ENCODE peak calls at places on chromosomes 6 and 20, in eight cellular contexts. One of them, this sample, is unnamed.
A peak's percentile ranks its signal among the peaks of the same experiment; 100 is the strongest.

GRCh38 chr6:18335948-18336347 is 51.2 kb upstream of the RNF144B start:
- DNase-seq in PC-9: no peak
- DNase-seq in mesendoderm: no peak
- DNase-seq in PC-3: no peak
- DNase-seq in keratinocyte: no peak
- DNase-seq in HCT116: no peak
- DNase-seq in DND-41: no peak
- DNase-seq in neural progenitor cell: no peak
- DNase-seq in this sample: no peak

GRCh38 chr6:23663652-23664051 is 462.4 kb upstream of the NRSN1 start:
- DNase-seq in PC-9: no peak
- DNase-seq in mesendoderm: no peak
- DNase-seq in PC-3: no peak
- DNase-seq in keratinocyte: no peak
- DNase-seq in HCT116: no peak
- DNase-seq in DND-41: no peak
- DNase-seq in neural progenitor cell: no peak
- DNase-seq in this sample: no peak

GRCh38 chr20:33933469-33933909 is 60.2 kb upstream of the RALY start:
- DNase-seq in PC-9: no peak
- DNase-seq in mesendoderm: peak; percentile 90
- DNase-seq in PC-3: peak; percentile 56
- DNase-seq in keratinocyte: peak; percentile 35
- DNase-seq in HCT116: peak; percentile 48
- DNase-seq in DND-41: peak; percentile 61
- DNase-seq in neural progenitor cell: peak; percentile 71
- DNase-seq in this sample: peak; percentile 39

GRCh38 chr6:30864325-30864724 is 20.0 kb upstream of the DDR1 start:
- DNase-seq in PC-9: no peak
- DNase-seq in mesendoderm: no peak
- DNase-seq in PC-3: no peak
- DNase-seq in keratinocyte: no peak
- DNase-seq in HCT116: no peak
- DNase-seq in DND-41: no peak
- DNase-seq in neural progenitor cell: no peak
- DNase-seq in this sample: no peak

GRCh38 chr20:58109126-58109880 is 119.2 kb downstream of the ANKRD60 start:
- DNase-seq in PC-9: peak; percentile 82
- DNase-seq in mesendoderm: no peak
- DNase-seq in PC-3: peak; percentile 96
- DNase-seq in keratinocyte: no peak
- DNase-seq in HCT116: no peak
- DNase-seq in DND-41: no peak
- DNase-seq in neural progenitor cell: no peak
- DNase-seq in this sample: no peak

GRCh38 chr6:160801418-160801817 is 99.4 kb downstream of the PLG start:
- DNase-seq in PC-9: no peak
- DNase-seq in mesendoderm: no peak
- DNase-seq in PC-3: no peak
- DNase-seq in keratinocyte: no peak
- DNase-seq in HCT116: no peak
- DNase-seq in DND-41: no peak
- DNase-seq in neural progenitor cell: no peak
- DNase-seq in this sample: no peak

GRCh38 chr6:119333707-119334295 is 15.8 kb downstream of the MAN1A1 start:
- DNase-seq in PC-9: no peak
- DNase-seq in mesendoderm: no peak
- DNase-seq in PC-3: peak; percentile 54
- DNase-seq in keratinocyte: no peak
- DNase-seq in HCT116: no peak
- DNase-seq in DND-41: no peak
- DNase-seq in neural progenitor cell: no peak
- DNase-seq in this sample: peak; percentile 40

GRCh38 chr6:35876902-35877301 is 44.0 kb downstream of the SRPK1 start:
- DNase-seq in PC-9: no peak
- DNase-seq in mesendoderm: no peak
- DNase-seq in PC-3: no peak
- DNase-seq in keratinocyte: no peak
- DNase-seq in HCT116: no peak
- DNase-seq in DND-41: no peak
- DNase-seq in neural progenitor cell: peak; percentile 60
- DNase-seq in this sample: no peak

GRCh38 chr20:9949563-9949962 is 85.2 kb upstream of the ANKEF1 start:
- DNase-seq in PC-9: no peak
- DNase-seq in mesendoderm: no peak
- DNase-seq in PC-3: no peak
- DNase-seq in keratinocyte: no peak
- DNase-seq in HCT116: no peak
- DNase-seq in DND-41: no peak
- DNase-seq in neural progenitor cell: no peak
- DNase-seq in this sample: no peak

GRCh38 chr6:151285121-151285520 is 45.4 kb downstream of the AKAP12 start:
- DNase-seq in PC-9: no peak
- DNase-seq in mesendoderm: no peak
- DNase-seq in PC-3: peak; percentile 37
- DNase-seq in keratinocyte: no peak
- DNase-seq in HCT116: no peak
- DNase-seq in DND-41: no peak
- DNase-seq in neural progenitor cell: no peak
- DNase-seq in this sample: no peak

GRCh38 chr20:62321521-62321948 is 18.7 kb downstream of the ADRM1 start:
- DNase-seq in PC-9: no peak
- DNase-seq in mesendoderm: peak; percentile 67
- DNase-seq in PC-3: peak; percentile 27
- DNase-seq in keratinocyte: no peak
- DNase-seq in HCT116: peak; percentile 31
- DNase-seq in DND-41: no peak
- DNase-seq in neural progenitor cell: no peak
- DNase-seq in this sample: no peak

GRCh38 chr6:75204222-75204958 is 1.5 kb downstream of the COL12A1 start:
- DNase-seq in PC-9: peak; percentile 70
- DNase-seq in mesendoderm: peak; percentile 85
- DNase-seq in PC-3: peak; percentile 86
- DNase-seq in keratinocyte: no peak
- DNase-seq in HCT116: peak; percentile 86
- DNase-seq in DND-41: no peak
- DNase-seq in neural progenitor cell: peak; percentile 86
- DNase-seq in this sample: peak; percentile 63

GRCh38 chr6:17385660-17386059 is 7.7 kb upstream of the CAP2 start:
- DNase-seq in PC-9: no peak
- DNase-seq in mesendoderm: no peak
- DNase-seq in PC-3: no peak
- DNase-seq in keratinocyte: no peak
- DNase-seq in HCT116: no peak
- DNase-seq in DND-41: no peak
- DNase-seq in neural progenitor cell: no peak
- DNase-seq in this sample: no peak

GRCh38 chr6:24283043-24283985 is 74.5 kb downstream of the DCDC2 start:
- DNase-seq in PC-9: peak; percentile 71
- DNase-seq in mesendoderm: peak; percentile 89
- DNase-seq in PC-3: peak; percentile 84
- DNase-seq in keratinocyte: peak; percentile 35
- DNase-seq in HCT116: peak; percentile 65
- DNase-seq in DND-41: peak; percentile 42
- DNase-seq in neural progenitor cell: peak; percentile 89
- DNase-seq in this sample: peak; percentile 66

GRCh38 chr20:19212524-19213502 is at the start of gene SLC24A3:
- DNase-seq in PC-9: no peak
- DNase-seq in mesendoderm: peak; percentile 90
- DNase-seq in PC-3: peak; percentile 7
- DNase-seq in keratinocyte: no peak
- DNase-seq in HCT116: no peak
- DNase-seq in DND-41: no peak
- DNase-seq in neural progenitor cell: peak; percentile 91
- DNase-seq in this sample: peak; percentile 86

GRCh38 chr20:64101731-64102621 is 5.4 kb downstream of the NPBWR2 start:
- DNase-seq in PC-9: peak; percentile 32
- DNase-seq in mesendoderm: peak; percentile 48
- DNase-seq in PC-3: peak; percentile 59
- DNase-seq in keratinocyte: no peak
- DNase-seq in HCT116: no peak
- DNase-seq in DND-41: peak; percentile 73
- DNase-seq in neural progenitor cell: peak; percentile 86
- DNase-seq in this sample: peak; percentile 38

GRCh38 chr6:137490506-137490905 is 3.7 kb downstream of the OLIG3 start:
- DNase-seq in PC-9: no peak
- DNase-seq in mesendoderm: peak; percentile 14
- DNase-seq in PC-3: no peak
- DNase-seq in keratinocyte: no peak
- DNase-seq in HCT116: no peak
- DNase-seq in DND-41: no peak
- DNase-seq in neural progenitor cell: peak; percentile 8
- DNase-seq in this sample: no peak

GRCh38 chr6:88952065-88952704 is 11.2 kb downstream of the RNGTT start:
- DNase-seq in PC-9: no peak
- DNase-seq in mesendoderm: no peak
- DNase-seq in PC-3: no peak
- DNase-seq in keratinocyte: no peak
- DNase-seq in HCT116: no peak
- DNase-seq in DND-41: no peak
- DNase-seq in neural progenitor cell: no peak
- DNase-seq in this sample: no peak

GRCh38 chr6:378958-379366 is 12.6 kb upstream of the IRF4 start:
- DNase-seq in PC-9: no peak
- DNase-seq in mesendoderm: no peak
- DNase-seq in PC-3: no peak
- DNase-seq in keratinocyte: no peak
- DNase-seq in HCT116: no peak
- DNase-seq in DND-41: no peak
- DNase-seq in neural progenitor cell: no peak
- DNase-seq in this sample: no peak

GRCh38 chr6:44056392-44057237 is 70.6 kb downstream of the MRPL14 start:
- DNase-seq in PC-9: no peak
- DNase-seq in mesendoderm: no peak
- DNase-seq in PC-3: no peak
- DNase-seq in keratinocyte: no peak
- DNase-seq in HCT116: no peak
- DNase-seq in DND-41: no peak
- DNase-seq in neural progenitor cell: no peak
- DNase-seq in this sample: no peak

GRCh38 chr6:10557886-10558285 is 36.7 kb downstream of the GCNT2 start:
- DNase-seq in PC-9: no peak
- DNase-seq in mesendoderm: no peak
- DNase-seq in PC-3: no peak
- DNase-seq in keratinocyte: no peak
- DNase-seq in HCT116: no peak
- DNase-seq in DND-41: no peak
- DNase-seq in neural progenitor cell: no peak
- DNase-seq in this sample: no peak
- H3K79me2 ChIP-seq in PC-9: no peaks in the 10 kb centered on the region
- H3K79me2 ChIP-seq in mesendoderm: peaks cover 33% of the 10 kb centered on the region
- H3K79me2 ChIP-seq in PC-3: peaks cover 4% of the 10 kb centered on the region
- H3K79me2 ChIP-seq in keratinocyte: no peaks in the 10 kb centered on the region
- H3K79me2 ChIP-seq in HCT116: no peaks in the 10 kb centered on the region
- H3K79me2 ChIP-seq in DND-41: no peaks in the 10 kb centered on the region
- H3K79me2 ChIP-seq in neural progenitor cell: peaks cover 45% of the 10 kb centered on the region
- H3K79me2 ChIP-seq in this sample: no peaks in the 10 kb centered on the region

DNA sequence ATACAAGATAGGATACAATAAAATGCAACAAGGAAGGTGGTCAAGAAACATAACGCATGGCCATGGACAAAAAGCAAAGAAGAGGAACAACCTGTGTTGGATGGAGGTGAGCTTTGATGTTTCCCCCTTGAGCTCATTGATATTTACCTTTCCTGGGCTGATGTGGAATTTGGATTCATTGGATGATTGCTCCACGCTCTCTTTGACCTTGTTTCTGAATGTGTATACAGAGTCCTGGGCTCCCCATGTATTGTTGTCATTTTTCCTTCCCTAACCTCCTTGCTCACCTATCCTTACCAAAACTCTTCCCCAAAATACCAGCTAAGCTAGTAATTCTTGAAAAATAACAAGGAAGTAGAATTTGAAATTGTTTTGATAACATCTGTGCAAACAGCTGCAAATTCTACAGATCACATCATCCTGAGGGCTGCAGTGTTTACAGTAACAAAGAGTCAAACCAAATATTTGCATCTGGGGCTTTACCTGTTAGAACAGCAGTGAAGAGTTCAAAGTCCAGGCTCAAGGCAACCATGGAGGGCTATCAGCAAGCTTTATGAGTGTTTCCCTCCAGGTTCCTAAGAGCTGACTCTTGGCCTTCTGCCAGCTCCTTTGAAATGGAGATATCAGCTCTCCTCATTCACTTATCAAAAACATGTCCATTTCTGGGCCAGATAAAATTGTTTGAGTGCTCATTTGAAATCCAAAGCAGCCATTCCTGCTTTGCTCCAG is 214.3 kb upstream of the MARCKS start:
- DNase-seq in PC-9: peak; percentile 80
- DNase-seq in mesendoderm: no peak
- DNase-seq in PC-3: peak; percentile 67
- DNase-seq in keratinocyte: no peak
- DNase-seq in HCT116: no peak
- DNase-seq in DND-41: no peak
- DNase-seq in neural progenitor cell: no peak
- DNase-seq in this sample: peak; percentile 45
- H3K4me1 ChIP-seq in PC-9: peaks cover 37% of the 10 kb centered on the region
- H3K4me1 ChIP-seq in mesendoderm: no peaks in the 10 kb centered on the region
- H3K4me1 ChIP-seq in PC-3: peaks cover 35% of the 10 kb centered on the region
- H3K4me1 ChIP-seq in keratinocyte: peaks cover 34% of the 10 kb centered on the region
- H3K4me1 ChIP-seq in HCT116: peaks cover 17% of the 10 kb centered on the region
- H3K4me1 ChIP-seq in DND-41: no peaks in the 10 kb centered on the region
- H3K4me1 ChIP-seq in neural progenitor cell: no peaks in the 10 kb centered on the region
- H3K4me1 ChIP-seq in this sample: peaks cover 32% of the 10 kb centered on the region

DNA sequence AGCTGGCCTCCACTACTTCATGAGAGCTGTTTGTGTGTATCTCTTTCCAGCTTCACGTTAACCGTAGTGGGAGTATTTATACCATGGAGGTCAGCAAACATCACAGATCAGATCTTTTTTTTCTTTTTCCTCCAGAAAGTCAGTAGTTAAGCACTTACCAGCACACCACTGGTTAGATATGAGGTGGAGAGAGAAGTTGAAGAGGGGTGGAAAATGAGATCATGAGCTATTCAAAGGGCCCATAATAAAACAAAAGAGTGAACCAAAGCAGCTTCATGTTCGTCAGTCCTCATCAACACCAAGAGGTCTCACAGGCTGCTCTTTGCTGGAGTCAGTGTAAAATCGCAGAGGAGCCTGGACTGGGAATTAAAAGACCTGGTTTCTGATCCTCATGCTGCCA is 125.1 kb upstream of the SGK1 start:
- DNase-seq in PC-9: no peak
- DNase-seq in mesendoderm: no peak
- DNase-seq in PC-3: no peak
- DNase-seq in keratinocyte: no peak
- DNase-seq in HCT116: no peak
- DNase-seq in DND-41: no peak
- DNase-seq in neural progenitor cell: no peak
- DNase-seq in this sample: no peak
- H3K79me2 ChIP-seq in PC-9: no peaks in the 10 kb centered on the region
- H3K79me2 ChIP-seq in mesendoderm: no peaks in the 10 kb centered on the region
- H3K79me2 ChIP-seq in PC-3: no peaks in the 10 kb centered on the region
- H3K79me2 ChIP-seq in keratinocyte: no peaks in the 10 kb centered on the region
- H3K79me2 ChIP-seq in HCT116: no peaks in the 10 kb centered on the region
- H3K79me2 ChIP-seq in DND-41: no peaks in the 10 kb centered on the region
- H3K79me2 ChIP-seq in neural progenitor cell: no peaks in the 10 kb centered on the region
- H3K79me2 ChIP-seq in this sample: no peaks in the 10 kb centered on the region

DNA sequence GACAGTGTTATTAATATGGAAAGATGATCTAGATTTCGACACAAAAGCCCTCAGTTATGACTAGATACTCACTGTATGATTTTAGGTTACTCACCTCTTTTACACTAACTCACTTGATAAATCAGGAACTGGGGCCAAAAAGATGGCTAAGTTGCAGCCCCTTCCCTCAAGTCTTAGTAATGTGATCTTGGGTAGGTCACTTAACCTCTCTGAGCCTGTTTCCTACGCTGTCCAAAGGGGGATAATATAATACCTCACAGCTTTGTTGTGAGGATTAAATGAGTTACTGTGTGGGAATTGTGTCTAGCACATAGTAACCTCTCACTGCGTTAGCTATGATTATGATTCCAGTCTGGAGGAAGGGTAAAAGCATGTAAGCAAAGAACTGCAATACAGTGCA is 1.3 kb downstream of the TTI1 start:
- DNase-seq in PC-9: no peak
- DNase-seq in mesendoderm: no peak
- DNase-seq in PC-3: peak; percentile 20
- DNase-seq in keratinocyte: no peak
- DNase-seq in HCT116: no peak
- DNase-seq in DND-41: no peak
- DNase-seq in neural progenitor cell: no peak
- DNase-seq in this sample: no peak
- H3K4me1 ChIP-seq in PC-9: peaks cover 39% of the 10 kb centered on the region
- H3K4me1 ChIP-seq in mesendoderm: peaks cover 13% of the 10 kb centered on the region
- H3K4me1 ChIP-seq in PC-3: peaks cover 50% of the 10 kb centered on the region
- H3K4me1 ChIP-seq in keratinocyte: peaks cover 17% of the 10 kb centered on the region
- H3K4me1 ChIP-seq in HCT116: peaks cover 9% of the 10 kb centered on the region
- H3K4me1 ChIP-seq in DND-41: peaks cover 61% of the 10 kb centered on the region
- H3K4me1 ChIP-seq in neural progenitor cell: peaks cover 27% of the 10 kb centered on the region
- H3K4me1 ChIP-seq in this sample: peaks cover 28% of the 10 kb centered on the region